ENCODE peak calls at places on chromosomes 4 and X, in ten cellular contexts. L is dorsolateral prefrontal cortex, K is BJ, V is AG09309, S is HL-60, D is IMR-90, O is stomach, H is right lobe of liver, P is kidney epithelial cell, U is breast epithelium. F is an unnamed sample.

GRCh38 chrX:75273483-75273882 is 402 bp upstream of the UPRT start:
- DNase-seq in H (no peak), V (no peak), L (no peak), P (no peak), U (no peak), S (no peak), K (no peak), D (no peak), O (no peak), F (no peak)

GRCh38 chr4:165874072-165874798 is 1.2 kb downstream of the TLL1 start:
- DNase-seq in H (no peak), V (no peak), P (no peak), O (no peak), L (no peak), U (no peak), S (no peak), D (no peak), K (no peak), F (no peak)

GRCh38 chr4:105967058-105967658 is 71.9 kb downstream of the NPNT start:
- DNase-seq in U (no peak), L (no peak), H (no peak), O (no peak), P (no peak), D (no peak), V (no peak), S (no peak), K (no peak), F (no peak)

GRCh38 chr4:1231637-1232360 is 17.1 kb downstream of the CTBP1 start:
- DNase-seq in U (no peak), S (no peak), K (no peak), O (no peak), H (no peak), L (no peak), P (no peak), D (no peak), V (no peak), F (no peak)

GRCh38 chr4:16083217-16084191 is at the start of gene PROM1:
- DNase-seq in D (no peak), H (peak; percentile 36), L (no peak), P (no peak), S (no peak), V (no peak), O (peak; percentile 44), K (no peak), U (no peak), F (no peak)

GRCh38 chr4:102754044-102754443 is 6.7 kb downstream of the MANBA start:
- DNase-seq in D (peak; percentile 64), K (no peak), V (no peak), S (no peak), U (no peak), P (no peak), L (no peak), O (no peak), H (no peak), F (no peak)

GRCh38 chrX:34371740-34372139 is 239.6 kb upstream of the FAM47A start:
- DNase-seq in P (no peak), O (no peak), U (no peak), S (no peak), H (no peak), L (no peak), V (no peak), K (no peak), D (no peak), F (no peak)

GRCh38 chrX:80021611-80022010 is 7.1 kb downstream of the TBX22 start:
- DNase-seq in D (no peak), P (no peak), S (no peak), V (no peak), O (no peak), L (no peak), U (no peak), K (no peak), H (no peak), F (no peak)

GRCh38 chr4:8274772-8275241 is 5.3 kb downstream of the HTRA3 start:
- DNase-seq in D (peak; percentile 93), U (peak; percentile 65), K (peak; percentile 77), V (peak; percentile 92), L (peak; percentile 71), O (peak; percentile 53), S (no peak), P (no peak), H (no peak), F (peak; percentile 85)

GRCh38 chr4:11138964-11139363 is 289.7 kb downstream of the HS3ST1 start:
- DNase-seq in K (no peak), V (no peak), O (no peak), P (no peak), S (no peak), L (no peak), D (no peak), H (no peak), U (no peak), F (no peak)

GRCh38 chr4:88646528-88647280 is 50.9 kb downstream of the NAP1L5 start:
- DNase-seq in P (no peak), D (no peak), S (no peak), H (no peak), L (no peak), U (no peak), K (no peak), V (no peak), O (no peak), F (no peak)

GRCh38 chr4:8829584-8829983 is 42.1 kb downstream of the HMX1 start:
- DNase-seq in U (peak; percentile 36), D (no peak), O (no peak), P (no peak), K (no peak), V (no peak), L (peak; percentile 16), H (no peak), S (no peak), F (no peak)

DNA sequence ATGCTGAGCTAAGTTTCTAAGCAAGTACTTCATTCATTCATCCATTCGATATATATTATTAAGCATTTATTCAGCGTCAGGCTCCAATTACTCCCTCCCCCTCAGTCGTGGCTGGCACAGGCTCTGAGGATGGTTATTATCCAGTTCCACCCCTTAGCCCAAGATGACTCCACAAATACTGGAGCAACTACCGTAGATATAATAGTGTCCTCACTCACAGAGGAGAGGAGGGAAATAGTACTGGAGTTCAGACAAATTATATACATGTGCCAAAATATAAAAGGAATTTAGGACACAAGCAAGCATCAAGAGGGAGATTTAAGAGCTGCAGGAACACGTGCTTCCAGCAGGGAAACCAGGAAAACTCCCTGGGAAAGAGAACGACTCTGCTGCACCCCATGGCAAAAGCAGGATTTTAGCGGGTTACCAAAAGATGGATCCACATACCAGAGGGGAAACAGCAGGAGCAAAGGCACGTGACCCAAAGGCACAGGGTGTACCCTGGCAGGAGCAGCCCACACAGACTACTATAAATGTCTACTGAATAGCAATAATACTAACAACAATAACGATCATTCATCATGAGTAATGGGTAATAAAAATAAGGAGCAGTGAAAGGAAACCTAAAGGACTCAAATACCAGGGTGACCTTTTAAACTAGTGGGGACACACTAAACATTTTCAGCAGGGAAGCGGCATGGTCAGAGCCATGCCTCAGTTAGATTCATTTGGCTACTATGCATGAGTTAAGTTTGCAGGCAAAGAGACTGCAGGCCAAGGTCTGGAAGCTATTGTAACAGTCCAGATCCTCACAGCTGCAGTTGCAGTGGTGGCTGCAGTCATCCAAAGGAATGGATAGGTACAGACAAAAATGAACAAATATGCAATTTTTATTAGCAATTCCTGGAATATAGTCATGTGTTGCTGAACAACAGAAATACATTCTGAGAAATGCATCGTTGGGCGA is 153.7 kb downstream of the APBB2 start:
- DNase-seq in K (no peak), O (no peak), D (no peak), H (no peak), P (no peak), V (no peak), L (no peak), U (no peak), S (no peak), F (no peak)
- TF ChIP-seq CTCF in K (peak; percentile 18), O (no peak), D (no peak), H (no peak), P (no peak), V (peak; percentile 9), L (no peak), U (no peak), S (no peak), F (no peak)

DNA sequence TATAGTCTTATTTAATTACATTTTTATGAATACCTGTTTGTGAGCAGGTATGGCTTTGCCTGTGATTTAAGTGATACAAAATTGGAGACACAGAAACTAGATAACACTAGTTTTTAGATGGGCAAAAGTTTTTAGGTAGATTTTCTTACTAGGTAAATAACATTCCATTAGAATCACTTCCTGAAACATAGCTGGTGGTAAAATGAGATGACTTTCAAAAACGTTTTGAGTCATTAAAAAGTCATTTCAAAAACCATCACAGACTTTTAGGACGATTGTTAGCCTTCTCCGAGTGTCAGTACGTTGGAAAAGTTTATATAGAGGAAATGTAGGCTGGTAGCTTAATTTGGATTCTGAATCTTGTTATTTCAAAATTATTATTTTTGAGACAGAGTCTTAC is 18.3 kb downstream of the PTTG2 start:
- DNase-seq in K (no peak), S (no peak), O (no peak), U (no peak), H (no peak), V (no peak), P (no peak), L (no peak), D (no peak), F (no peak)
- H3K4me3 ChIP-seq in K (peak overlapping the region; percentile 67), S (peak overlapping the region; percentile 48), O (peak overlapping the region; percentile 86), U (peak overlapping the region; percentile 73), H (peak overlapping the region; percentile 87), V (peak overlapping the region; percentile 57), P (peak overlapping the region; percentile 49), L (no peak overlapping the region), D (peak overlapping the region; percentile 76), F (peak overlapping the region; percentile 66)

GRCh38 chr4:152784490-152785195 is 4.9 kb downstream of the ARFIP1 start:
- DNase-seq in S (no peak), K (no peak), V (peak; percentile 67), D (peak; percentile 40), O (no peak), U (no peak), P (no peak), H (no peak), L (no peak), F (no peak)
- TF ChIP-seq CTCF in S (no peak), K (peak; percentile 28), V (peak; percentile 27), D (peak; percentile 18), O (no peak), U (no peak), P (no peak), H (no peak), L (no peak), F (no peak)

DNA sequence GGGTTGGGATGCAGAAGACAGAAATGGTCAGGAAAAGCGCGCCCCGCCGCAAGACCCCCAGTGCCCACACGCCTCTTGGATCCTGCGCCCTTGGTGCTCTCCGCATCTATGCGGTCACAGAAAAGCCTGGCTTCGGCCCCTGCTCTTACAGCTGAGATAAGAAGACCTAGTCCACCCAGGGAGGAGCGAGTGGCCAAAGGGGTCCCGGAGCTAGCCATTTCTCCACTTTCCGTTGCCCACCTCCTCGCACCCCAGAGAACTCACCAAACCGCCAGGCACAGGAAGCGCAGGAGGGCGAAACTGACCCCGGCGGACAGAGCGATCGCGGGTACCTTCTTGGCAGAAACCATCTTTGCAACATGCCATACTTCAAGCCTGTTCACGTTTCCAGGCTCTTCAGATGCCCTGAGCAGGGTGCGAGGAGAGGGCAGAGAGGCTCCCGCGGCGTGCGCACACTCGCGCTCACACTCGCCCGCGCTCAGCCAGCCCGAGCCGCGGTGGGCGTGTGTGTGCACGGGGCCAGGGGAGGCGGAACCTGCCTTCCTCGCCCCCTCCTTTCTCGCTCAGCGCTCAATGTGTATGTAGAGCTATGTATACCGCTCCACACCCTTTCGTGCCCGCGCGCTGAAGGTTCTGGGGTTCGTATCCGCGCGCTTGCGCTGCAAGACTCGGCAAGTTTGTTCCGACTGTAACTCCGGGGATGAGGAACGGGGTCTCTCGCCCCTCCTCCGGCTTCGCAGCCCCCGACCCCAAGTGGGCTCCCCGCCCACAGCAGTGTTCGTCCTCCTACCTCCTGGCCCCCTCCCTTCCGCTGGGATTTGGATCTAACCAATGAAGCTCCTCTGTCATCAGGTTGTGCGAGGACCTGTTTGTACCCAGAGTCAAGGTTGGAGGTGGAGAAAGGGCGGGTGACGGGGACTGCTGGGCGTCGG is at the start of gene GABRA4:
- DNase-seq in L (peak; percentile 73), S (no peak), P (no peak), D (no peak), O (no peak), H (no peak), V (no peak), U (no peak), K (no peak), F (no peak)
- H3K4me3 ChIP-seq in L (peak within 1 kb of the TSS; percentile 41), S (peak within 1 kb of the TSS; percentile 46), P (peak within 1 kb of the TSS; percentile 27), D (peak within 1 kb of the TSS; percentile 45), O (peak within 1 kb of the TSS; percentile 17), H (no peak within 1 kb of the TSS), V (no peak within 1 kb of the TSS), U (peak within 1 kb of the TSS; percentile 16), K (no peak within 1 kb of the TSS), F (peak within 1 kb of the TSS; percentile 61)

F was measured in astrocyte of the cerebellum.